ENCODE peak calls at places on chromosomes 11 and 22, in ten cellular contexts. W is NCI-H345; G is T-helper 9 cell; C is NCI-H446 treated with DMSO at 0.1 percent for 48 hours; X is HEK293T; N is ELR; D is activated CD8-positive, alpha-beta memory T cell treated with anti-CD3 and anti-CD28 coated beads, Interleukin-2, amount 50 U/mL, for 48 hours; Z is germinal center; P is activated CD4-positive, alpha-beta T cell treated with anti-CD3 and anti-CD28 coated beads for 36 hours; Q is KBM-7. I is an unnamed sample.

GRCh38 chr11:57937431-57937830 is 86.2 kb upstream of the OR9Q1 start:
- DNase-seq in W (no peak), G (no peak), C (no peak), X (no peak), N (no peak), D (no peak), Z (no peak), P (no peak), Q (no peak), I (no peak)

GRCh38 chr11:47477323-47477722 is 28.4 kb upstream of the RAPSN start:
- DNase-seq in W (no peak), G (no peak), C (no peak), X (no peak), N (peak), D (no peak), Z (no peak), P (peak), Q (no peak), I (peak)

GRCh38 chr11:47233989-47234668 is 14.5 kb downstream of the ACP2 start:
- DNase-seq in W (no peak), G (no peak), C (no peak), X (no peak), N (peak), D (no peak), Z (no peak), P (peak), Q (peak), I (peak)

GRCh38 chr11:61090092-61090491 is 12.2 kb upstream of the CD5 start:
- DNase-seq in W (no peak), G (no peak), C (no peak), X (no peak), N (no peak), D (peak), Z (no peak), P (peak), Q (no peak), I (no peak)

GRCh38 chr22:24054356-24054755 is 43.3 kb downstream of the CABIN1 start:
- DNase-seq in W (no peak), G (no peak), C (no peak), X (no peak), N (peak), D (no peak), Z (no peak), P (no peak), Q (no peak), I (no peak)

GRCh38 chr22:49480340-49480739 is 347.3 kb downstream of the BRD1 start:
- DNase-seq in W (no peak), G (no peak), C (no peak), X (no peak), N (no peak), D (no peak), Z (no peak), P (no peak), Q (no peak), I (no peak)

GRCh38 chr11:132821027-132821426 is 711.3 kb downstream of the OPCML start:
- DNase-seq in W (no peak), G (no peak), C (no peak), X (no peak), N (peak), D (no peak), Z (no peak), P (no peak), Q (no peak), I (no peak)

GRCh38 chr11:118606157-118606843 is 1.1 kb upstream of the PHLDB1 start:
- DNase-seq in W (no peak), G (no peak), C (no peak), X (no peak), N (no peak), D (no peak), Z (no peak), P (no peak), Q (no peak), I (no peak)

GRCh38 chr11:62602141-62603071 is 741 bp upstream of the MTA2 start:
- DNase-seq in W (peak), G (no peak), C (peak), X (peak), N (peak), D (peak), Z (peak), P (peak), Q (no peak), I (no peak)